ENCODE peak calls at places on chromosomes 1 and 21, in seven cellular contexts. L is Caco-2, E is stomach, J is mammary epithelial cell, R is RWPE2, S is suprapubic skin, C is psoas muscle. W is an unnamed sample.

GRCh38 chr21:44418876-44419230 is 36.5 kb upstream of the LRRC3 start:
- DNase-seq in L (no peak), E (no peak), J (no peak), R (no peak), S (no peak), C (no peak), W (peak; percentile 20)

GRCh38 chr1:245606157-245606725 is 451.5 kb downstream of the KIF26B start:
- DNase-seq in L (no peak), E (no peak), J (no peak), R (no peak), S (no peak), C (no peak), W (no peak)

GRCh38 chr1:228825840-228826484 is 90.7 kb downstream of the RHOU start:
- DNase-seq in L (no peak), E (no peak), J (no peak), R (no peak), S (no peak), C (no peak), W (no peak)

GRCh38 chr1:243849089-243850012 is 692 bp downstream of the AKT3 start:
- DNase-seq in L (peak; percentile 24), E (peak; percentile 29), J (peak; percentile 53), R (no peak), S (peak; percentile 81), C (peak; percentile 66), W (peak; percentile 46)

GRCh38 chr1:66775646-66776045 is 23.4 kb downstream of the DYNLT5 start:
- DNase-seq in L (no peak), E (no peak), J (no peak), R (no peak), S (no peak), C (no peak), W (no peak)

GRCh38 chr1:40316595-40317393 is at the start of gene COL9A2:
- DNase-seq in L (peak; percentile 37), E (peak; percentile 54), J (no peak), R (no peak), S (peak; percentile 78), C (peak; percentile 27), W (peak; percentile 75)

GRCh38 chr1:101144868-101145808 is 91.7 kb upstream of the S1PR1 start:
- DNase-seq in L (no peak), E (no peak), J (no peak), R (no peak), S (no peak), C (no peak), W (no peak)

GRCh38 chr1:30845891-30846290 is 62.7 kb downstream of the SDC3 start:
- DNase-seq in L (no peak), E (no peak), J (no peak), R (no peak), S (no peak), C (no peak), W (no peak)

GRCh38 chr1:116720406-116721071 is 33.7 kb upstream of the CD2 start:
- DNase-seq in L (no peak), E (no peak), J (peak; percentile 52), R (no peak), S (no peak), C (no peak), W (no peak)

GRCh38 chr1:220001095-220001501 is 45.2 kb downstream of the EPRS1 start:
- DNase-seq in L (no peak), E (no peak), J (no peak), R (no peak), S (no peak), C (no peak), W (no peak)

GRCh38 chr1:198686069-198686728 is 47.4 kb downstream of the PTPRC start:
- DNase-seq in L (no peak), E (no peak), J (peak; percentile 32), R (no peak), S (no peak), C (no peak), W (no peak)

GRCh38 chr1:180177931-180178330 is 23.3 kb downstream of the QSOX1 start:
- DNase-seq in L (no peak), E (no peak), J (no peak), R (no peak), S (no peak), C (no peak), W (no peak)

GRCh38 chr1:167718926-167719691 is 2.7 kb upstream of the MPZL1 start:
- DNase-seq in L (peak; percentile 54), E (no peak), J (no peak), R (no peak), S (no peak), C (no peak), W (no peak)

GRCh38 chr1:88701275-88701674 is 17.2 kb downstream of the PKN2 start:
- DNase-seq in L (no peak), E (no peak), J (no peak), R (no peak), S (no peak), C (no peak), W (no peak)

GRCh38 chr1:88700383-88701013 is 16.4 kb downstream of the PKN2 start:
- DNase-seq in L (no peak), E (no peak), J (no peak), R (no peak), S (no peak), C (no peak), W (no peak)

GRCh38 chr1:88697503-88697902 is 13.4 kb downstream of the PKN2 start:
- DNase-seq in L (no peak), E (no peak), J (no peak), R (no peak), S (no peak), C (no peak), W (no peak)

GRCh38 chr1:88698140-88698539 is 14.1 kb downstream of the PKN2 start:
- DNase-seq in L (no peak), E (no peak), J (no peak), R (no peak), S (no peak), C (no peak), W (no peak)

GRCh38 chr1:88698764-88699163 is 14.7 kb downstream of the PKN2 start:
- DNase-seq in L (no peak), E (no peak), J (no peak), R (no peak), S (no peak), C (no peak), W (no peak)
- TF ChIP-seq CTCF in L (no peak), E (no peak), J (no peak), R (no peak), S (no peak), C (no peak), W (no peak)

GRCh38 chr1:48692235-48692634 is 84.5 kb downstream of the BEND5 start:
- DNase-seq in L (no peak), E (no peak), J (no peak), R (no peak), S (no peak), C (no peak), W (no peak)

GRCh38 chr1:48697066-48697707 is 79.5 kb downstream of the BEND5 start:
- DNase-seq in L (peak; percentile 64), E (peak; percentile 74), J (peak; percentile 40), R (no peak), S (no peak), C (peak; percentile 54), W (peak; percentile 14)

GRCh38 chr1:48691429-48692001 is 85.2 kb downstream of the BEND5 start:
- DNase-seq in L (no peak), E (no peak), J (no peak), R (no peak), S (no peak), C (no peak), W (no peak)

GRCh38 chr1:48693674-48694347 is 82.9 kb downstream of the BEND5 start:
- DNase-seq in L (no peak), E (no peak), J (peak; percentile 70), R (no peak), S (no peak), C (no peak), W (no peak)

DNA sequence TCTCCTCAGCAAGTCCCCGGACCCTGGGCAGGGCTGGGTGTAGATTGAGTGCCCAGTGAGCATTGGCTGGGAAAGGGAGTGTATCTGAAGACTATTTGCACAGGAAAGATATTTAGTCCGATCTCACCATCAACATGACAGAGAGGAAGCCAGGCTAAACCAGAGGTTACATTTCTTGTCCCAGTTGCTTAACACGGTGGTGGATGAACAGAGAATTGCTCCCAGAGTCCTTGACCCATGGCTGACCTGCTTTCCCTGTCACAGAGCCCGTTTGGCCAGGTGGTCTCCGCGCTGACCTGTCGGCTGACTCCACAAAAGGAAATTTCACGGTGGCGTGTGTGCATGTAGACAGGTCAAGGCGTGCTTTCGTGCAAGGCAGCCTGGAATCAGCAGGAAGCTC is 83.5 kb downstream of the BEND5 start:
- DNase-seq in L (no peak), E (no peak), J (peak; percentile 35), R (no peak), S (no peak), C (no peak), W (no peak)
- H3K27me3 ChIP-seq in L (no peaks in the 10 kb centered on the region), E (no peaks in the 10 kb centered on the region), J (no peaks in the 10 kb centered on the region), R (no peaks in the 10 kb centered on the region), S (peaks cover 2% of the 10 kb centered on the region), C (peaks cover 7% of the 10 kb centered on the region), W (no peaks in the 10 kb centered on the region)

GRCh38 chr1:15933684-15934083 is 42.2 kb downstream of the ZBTB17 start:
- DNase-seq in L (no peak), E (no peak), J (no peak), R (no peak), S (no peak), C (no peak), W (no peak)

GRCh38 chr1:15934211-15935055 is 41.5 kb downstream of the ZBTB17 start:
- DNase-seq in L (no peak), E (peak; percentile 17), J (no peak), R (no peak), S (no peak), C (no peak), W (no peak)

GRCh38 chr1:15932612-15933011 is 43.3 kb downstream of the ZBTB17 start:
- DNase-seq in L (no peak), E (no peak), J (no peak), R (no peak), S (no peak), C (no peak), W (no peak)

GRCh38 chr1:15929258-15929935 is 46.5 kb downstream of the ZBTB17 start:
- DNase-seq in L (no peak), E (no peak), J (no peak), R (no peak), S (no peak), C (no peak), W (no peak)

DNA sequence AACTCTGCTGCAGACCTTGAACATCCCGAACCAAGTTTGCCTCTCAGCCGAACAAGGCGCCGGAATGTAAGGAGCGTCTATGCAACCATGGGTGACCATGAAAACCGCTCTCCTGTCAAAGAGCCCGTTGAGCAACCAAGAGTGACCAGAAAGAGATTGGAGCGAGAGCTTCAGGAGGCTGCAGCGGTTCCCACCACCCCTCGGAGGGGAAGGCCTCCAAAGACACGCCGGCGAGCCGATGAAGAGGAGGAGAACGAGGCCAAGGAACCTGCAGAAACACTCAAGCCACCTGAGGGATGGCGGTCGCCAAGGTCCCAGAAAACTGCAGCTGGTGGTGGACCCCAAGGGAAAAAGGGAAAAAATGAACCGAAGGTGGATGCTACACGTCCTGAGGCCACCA is 44.0 kb downstream of the ZBTB17 start:
- DNase-seq in L (no peak), E (no peak), J (no peak), R (no peak), S (no peak), C (no peak), W (no peak)
- H3K36me3 ChIP-seq in L (peaks cover 1% of the 10 kb centered on the region), E (peaks cover 100% of the 10 kb centered on the region), J (peaks cover 33% of the 10 kb centered on the region), R (peaks cover 95% of the 10 kb centered on the region), S (peaks cover 100% of the 10 kb centered on the region), C (peaks cover 10% of the 10 kb centered on the region), W (peaks cover 79% of the 10 kb centered on the region)

DNA sequence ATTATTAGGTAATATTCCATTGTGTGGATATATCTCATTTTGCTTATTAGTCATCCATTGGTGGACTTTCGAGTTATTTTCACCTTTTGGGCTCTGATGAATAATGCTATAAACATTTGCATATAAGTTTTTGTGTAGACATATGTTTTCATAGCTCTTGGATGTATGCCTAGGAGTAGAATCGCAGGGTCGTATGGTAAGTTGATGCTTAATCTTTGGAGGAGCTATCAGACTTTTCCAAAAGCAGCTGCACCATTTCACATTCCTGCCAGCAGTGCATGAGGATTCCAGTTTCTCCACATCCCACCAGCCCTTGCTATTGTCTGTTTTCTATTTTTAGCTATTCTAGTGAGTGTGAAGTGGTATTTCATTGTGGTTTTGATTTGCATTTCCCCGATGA is 120.3 kb upstream of the TMEM51 start:
- DNase-seq in L (no peak), E (no peak), J (peak; percentile 14), R (no peak), S (no peak), C (no peak), W (no peak)
- TF ChIP-seq CTCF in L (no peak), E (no peak), J (peak; percentile 35), R (no peak), S (no peak), C (no peak), W (no peak)

W was measured in pancreas.